ENCODE peak calls at places on chromosomes 5 and 9, in nine cellular contexts. S is GM06990; G is NCI-H1436; H is iris pigment epithelial cell; C is hepatic stellate cell; L is occipital lobe; R is EH; D is activated T-cell treated with anti-CD3 and anti-CD28 coated beads, Interleukin-2, amount 50 U/mL, for 72 hours; V is lower leg skin. B is an unnamed sample.

GRCh38 chr9:77386187-77386586 is 208.9 kb downstream of the VPS13A start:
- DNase-seq in L (no peak), G (no peak), D (no peak), R (peak), H (peak), V (no peak), C (no peak), S (no peak), B (no peak)

GRCh38 chr5:148011407-148012124 is 52.2 kb upstream of the SPINK5 start:
- DNase-seq in L (no peak), D (no peak), C (no peak), S (no peak), R (peak), G (no peak), V (no peak), H (peak), B (no peak)

GRCh38 chr9:2053883-2054845 is 39.0 kb downstream of the SMARCA2 start:
- DNase-seq in L (peak), G (no peak), S (peak), R (peak), C (no peak), V (peak), H (peak), D (peak), B (peak)

GRCh38 chr5:150155258-150156032 is at the start of gene PDGFRB:
- DNase-seq in C (peak), L (peak), V (peak), R (peak), G (peak), H (peak), D (peak), S (peak), B (peak)

GRCh38 chr9:107874591-107875374 is 385.2 kb upstream of the KLF4 start:
- DNase-seq in G (no peak), D (no peak), V (no peak), S (peak), H (no peak), R (no peak), L (no peak), C (no peak), B (peak)

GRCh38 chr5:36398137-36398536 is 96.4 kb upstream of the RANBP3L start:
- DNase-seq in L (no peak), D (no peak), C (no peak), V (no peak), H (peak), R (peak), S (no peak), G (no peak), B (no peak)

GRCh38 chr5:189976-190365 is 1.3 kb upstream of the LRRC14B start:
- DNase-seq in C (no peak), H (no peak), V (no peak), D (no peak), L (no peak), S (no peak), G (no peak), R (no peak), B (no peak)

GRCh38 chr9:5908918-5909317 is 18.2 kb downstream of the MLANA start:
- DNase-seq in G (no peak), L (no peak), V (no peak), C (no peak), D (no peak), S (no peak), R (no peak), H (no peak), B (no peak)

GRCh38 chr5:80231243-80231642 is 24.6 kb downstream of the SERINC5 start:
- DNase-seq in G (no peak), D (no peak), H (peak), L (no peak), V (no peak), C (peak), S (no peak), R (peak), B (no peak)

GRCh38 chr5:57595530-57596098 is 113.0 kb upstream of the ACTBL2 start:
- DNase-seq in L (no peak), S (no peak), V (no peak), R (no peak), H (no peak), C (no peak), D (no peak), G (peak), B (no peak)

GRCh38 chr9:136686534-136686793 is 793 bp downstream of the AGPAT2 start:
- DNase-seq in R (no peak), H (no peak), S (no peak), L (no peak), C (no peak), G (no peak), V (no peak), D (no peak), B (no peak)

GRCh38 chr9:114662081-114662989 is 4.7 kb upstream of the TEX53 start:
- DNase-seq in C (peak), R (peak), H (peak), V (no peak), D (peak), S (peak), L (no peak), G (peak), B (peak)

GRCh38 chr5:67246108-67246507 is 49.5 kb upstream of the CD180 start:
- DNase-seq in L (no peak), C (no peak), D (peak), H (peak), S (no peak), R (peak), V (no peak), G (peak), B (peak)

GRCh38 chr5:158755221-158755620 is 344.5 kb downstream of the EBF1 start:
- DNase-seq in L (no peak), C (no peak), H (no peak), S (no peak), D (no peak), R (no peak), G (no peak), V (no peak), B (no peak)

B was measured in GM13977.